ENCODE peak calls at places on chromosomes 12 and 14, in eight cellular contexts. Y is hepatic stellate cell; R is NCI-H774; Q is activated gamma-delta T cell; W is A673; N is iPS-NIHi11; K is stimulated activated naive CD4-positive, alpha-beta T cell; G is ovary. S is an unnamed sample.
A peak's percentile ranks its signal among the peaks of the same experiment; 100 is the strongest.

GRCh38 chr14:67514203-67514607 is 18.9 kb upstream of the PLEKHH1 start:
- DNase-seq in Y (no peak), R (no peak), Q (no peak), W (no peak), N (no peak), K (no peak), G (peak; percentile 40), S (peak; percentile 12)

GRCh38 chr12:127785535-127785934 is 481.4 kb upstream of the TMEM132C start:
- DNase-seq in Y (peak; percentile 47), R (no peak), Q (no peak), W (peak; percentile 31), N (no peak), K (no peak), G (no peak), S (no peak)

GRCh38 chr14:26761532-26761931 is 163.7 kb upstream of the NOVA1 start:
- DNase-seq in Y (no peak), R (no peak), Q (no peak), W (no peak), N (no peak), K (no peak), G (no peak), S (no peak)

GRCh38 chr14:97177016-97177415 is 379.8 kb downstream of the VRK1 start:
- DNase-seq in Y (no peak), R (no peak), Q (no peak), W (no peak), N (peak; percentile 37), K (peak; percentile 57), G (no peak), S (peak; percentile 38)

GRCh38 chr14:21103165-21103709 is 2.4 kb downstream of the TMEM253 start:
- DNase-seq in Y (no peak), R (no peak), Q (no peak), W (no peak), N (no peak), K (no peak), G (no peak), S (no peak)

GRCh38 chr12:25994252-25994651 is 35.8 kb downstream of the RASSF8 start:
- DNase-seq in Y (peak; percentile 28), R (no peak), Q (no peak), W (no peak), N (no peak), K (no peak), G (no peak), S (no peak)

GRCh38 chr14:95300002-95300696 is 19.6 kb downstream of the CLMN start:
- DNase-seq in Y (no peak), R (no peak), Q (no peak), W (no peak), N (no peak), K (no peak), G (no peak), S (peak; percentile 61)

GRCh38 chr12:78209851-78210493 is 379.3 kb downstream of the NAV3 start:
- DNase-seq in Y (no peak), R (peak; percentile 96), Q (no peak), W (peak; percentile 17), N (no peak), K (no peak), G (no peak), S (peak; percentile 97)

GRCh38 chr12:19885092-19885813 is 446.0 kb downstream of the AEBP2 start:
- DNase-seq in Y (no peak), R (no peak), Q (no peak), W (no peak), N (no peak), K (no peak), G (peak; percentile 20), S (no peak)

GRCh38 chr12:47491516-47491915 is 214.3 kb downstream of the RPAP3 start:
- DNase-seq in Y (no peak), R (no peak), Q (no peak), W (no peak), N (no peak), K (no peak), G (no peak), S (no peak)

GRCh38 chr12:106239241-106239950 is 8.4 kb downstream of the CKAP4 start:
- DNase-seq in Y (no peak), R (no peak), Q (no peak), W (no peak), N (no peak), K (no peak), G (no peak), S (no peak)

GRCh38 chr12:27279836-27280235 is 35.8 kb downstream of the STK38L start:
- DNase-seq in Y (no peak), R (no peak), Q (no peak), W (no peak), N (no peak), K (peak; percentile 5), G (no peak), S (no peak)

GRCh38 chr12:674272-674781 is 11.1 kb upstream of the NINJ2 start:
- DNase-seq in Y (no peak), R (no peak), Q (no peak), W (peak; percentile 31), N (no peak), K (peak; percentile 80), G (no peak), S (no peak)

GRCh38 chr12:31444801-31445200 is 118.9 kb upstream of the SINHCAF start:
- DNase-seq in Y (no peak), R (no peak), Q (no peak), W (peak; percentile 83), N (peak; percentile 18), K (no peak), G (no peak), S (no peak)